ENCODE peak calls at places on chromosomes 13 and 19, in six cellular contexts. N, L, M, D, A and I are unnamed samples.

GRCh38 chr13:57865600-57866294 is 234.2 kb downstream of the PCDH17 start:
- DNase-seq in N (no peak), L (peak), M (no peak), D (no peak), A (no peak), I (no peak)

GRCh38 chr13:98606296-98606695 is 29.4 kb upstream of the STK24 start:
- DNase-seq in N (no peak), L (no peak), M (no peak), D (no peak), A (no peak), I (no peak)

GRCh38 chr13:113724016-113724758 is 34.8 kb upstream of the TMEM255B start:
- DNase-seq in N (no peak), L (no peak), M (no peak), D (no peak), A (no peak), I (no peak)

GRCh38 chr19:50387868-50388245 is 3.7 kb downstream of the POLD1 start:
- DNase-seq in N (no peak), L (no peak), M (no peak), D (no peak), A (no peak), I (no peak)

GRCh38 chr19:46303345-46303701 is 6.5 kb downstream of the HIF3A start:
- DNase-seq in N (no peak), L (no peak), M (no peak), D (no peak), A (no peak), I (no peak)

GRCh38 chr19:51372021-51372648 is 319 bp downstream of the NKG7 start:
- DNase-seq in N (no peak), L (no peak), M (no peak), D (no peak), A (no peak), I (no peak)

GRCh38 chr13:92221916-92222315 is 823.5 kb downstream of the GPC5 start:
- DNase-seq in N (no peak), L (no peak), M (no peak), D (no peak), A (no peak), I (no peak)

GRCh38 chr19:37936166-37936565 is 29.2 kb downstream of the SIPA1L3 start:
- DNase-seq in N (peak), L (no peak), M (peak), D (no peak), A (no peak), I (no peak)

GRCh38 chr19:29699861-29700260 is 15.2 kb downstream of the C19orf12 start:
- DNase-seq in N (no peak), L (no peak), M (no peak), D (no peak), A (no peak), I (no peak)

GRCh38 chr19:17778621-17779280 is 16.2 kb upstream of the B3GNT3 start:
- DNase-seq in N (no peak), L (no peak), M (no peak), D (no peak), A (no peak), I (no peak)

GRCh38 chr19:16087940-16088339 is 11.6 kb downstream of the TPM4 start:
- DNase-seq in N (no peak), L (no peak), M (no peak), D (no peak), A (no peak), I (no peak)
- TF ChIP-seq POLR2A in N (no peak), L (no peak), M (no peak), D (no peak), A (no peak), I (no peak)

DNA sequence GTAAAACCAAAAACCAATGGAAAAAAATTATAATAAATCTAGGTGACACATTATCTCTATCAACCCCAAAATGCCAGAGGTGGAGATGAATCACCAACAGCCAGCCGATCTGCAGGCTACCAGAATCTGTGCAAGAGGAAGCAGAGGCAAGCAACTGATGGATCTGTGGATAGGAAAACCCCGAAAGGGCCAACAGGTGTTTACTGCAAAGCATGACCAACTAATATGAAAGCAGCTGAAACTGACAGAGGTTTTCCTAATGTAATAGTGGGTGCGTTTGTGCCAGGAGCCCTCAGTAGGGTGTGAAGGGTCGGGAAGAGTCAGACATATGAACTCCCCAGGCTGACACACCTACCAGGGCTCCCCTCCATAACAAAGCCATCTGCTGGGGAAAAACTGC is 554.6 kb downstream of the RFC3 start:
- DNase-seq in N (no peak), L (no peak), M (no peak), D (no peak), A (no peak), I (no peak)
- TF ChIP-seq POLR2A in N (no peak), L (no peak), M (no peak), D (no peak), A (no peak), I (no peak)

DNA sequence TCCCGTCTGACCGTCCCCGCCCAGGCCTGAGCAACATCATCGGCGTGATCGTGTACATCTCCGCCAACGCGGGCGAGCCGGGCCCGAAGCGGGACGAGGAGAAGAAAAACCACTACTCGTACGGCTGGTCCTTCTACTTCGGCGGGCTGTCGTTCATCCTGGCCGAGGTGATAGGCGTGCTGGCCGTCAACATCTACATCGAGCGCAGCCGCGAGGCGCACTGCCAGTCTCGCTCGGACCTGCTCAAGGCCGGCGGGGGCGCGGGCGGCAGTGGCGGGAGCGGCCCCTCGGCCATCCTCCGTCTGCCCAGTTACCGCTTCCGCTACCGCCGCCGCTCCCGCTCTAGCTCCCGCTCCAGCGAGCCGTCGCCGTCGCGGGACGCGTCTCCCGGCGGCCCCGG is 9.4 kb upstream of the CACNG6 start:
- DNase-seq in N (no peak), L (peak), M (no peak), D (no peak), A (no peak), I (no peak)
- TF ChIP-seq POLR2A in N (no peak), L (no peak), M (no peak), D (no peak), A (no peak), I (peak)

DNA sequence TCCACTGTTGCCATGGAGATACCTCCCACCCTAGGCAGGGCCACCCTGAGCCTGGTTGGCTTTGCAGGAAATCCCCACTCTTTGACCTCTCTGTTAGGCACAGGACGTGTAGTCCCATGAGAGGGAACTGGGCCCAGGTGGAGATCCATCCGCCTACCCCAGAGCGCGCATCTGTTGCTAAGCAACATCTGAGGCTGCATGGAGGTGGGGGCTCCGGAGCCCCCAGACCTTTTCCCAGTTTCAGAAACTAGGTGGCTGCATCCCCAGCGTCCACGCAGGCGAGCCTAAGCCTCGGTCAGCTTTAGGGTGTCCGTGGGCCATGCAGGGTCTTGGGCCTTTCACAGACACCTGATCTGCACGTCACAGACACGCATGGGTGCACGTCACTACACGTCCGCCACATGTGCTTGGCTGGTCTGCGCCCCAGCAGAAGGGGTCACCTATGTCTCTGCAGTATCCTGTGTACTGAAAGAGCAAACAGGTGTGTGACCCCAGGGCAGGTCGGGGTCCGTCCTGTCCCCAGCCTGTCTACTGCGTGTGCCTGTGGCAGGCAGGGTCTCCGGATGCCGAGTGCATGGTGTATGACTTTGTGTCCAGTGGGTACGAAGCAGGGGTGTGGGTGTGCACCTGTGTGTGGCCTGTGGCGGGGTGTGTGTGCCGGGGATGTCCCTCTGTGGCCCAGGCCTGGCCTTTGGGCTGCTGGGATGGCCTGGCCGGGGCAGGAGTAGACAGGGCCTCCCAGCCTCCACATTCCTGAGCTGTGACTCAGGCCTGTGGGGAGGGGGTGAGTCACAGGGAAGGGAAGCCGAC is 4.1 kb upstream of the CIRBP start:
- DNase-seq in N (peak), L (peak), M (peak), D (peak), A (no peak), I (peak)
- TF ChIP-seq POLR2A in N (peak), L (no peak), M (no peak), D (no peak), A (no peak), I (no peak)

GRCh38 chr13:51451467-51452390 is 1.1 kb downstream of the INTS6 start:
- DNase-seq in N (peak), L (peak), M (peak), D (peak), A (peak), I (no peak)
- TF ChIP-seq POLR2A in N (peak), L (no peak), M (peak), D (no peak), A (no peak), I (no peak)

DNA sequence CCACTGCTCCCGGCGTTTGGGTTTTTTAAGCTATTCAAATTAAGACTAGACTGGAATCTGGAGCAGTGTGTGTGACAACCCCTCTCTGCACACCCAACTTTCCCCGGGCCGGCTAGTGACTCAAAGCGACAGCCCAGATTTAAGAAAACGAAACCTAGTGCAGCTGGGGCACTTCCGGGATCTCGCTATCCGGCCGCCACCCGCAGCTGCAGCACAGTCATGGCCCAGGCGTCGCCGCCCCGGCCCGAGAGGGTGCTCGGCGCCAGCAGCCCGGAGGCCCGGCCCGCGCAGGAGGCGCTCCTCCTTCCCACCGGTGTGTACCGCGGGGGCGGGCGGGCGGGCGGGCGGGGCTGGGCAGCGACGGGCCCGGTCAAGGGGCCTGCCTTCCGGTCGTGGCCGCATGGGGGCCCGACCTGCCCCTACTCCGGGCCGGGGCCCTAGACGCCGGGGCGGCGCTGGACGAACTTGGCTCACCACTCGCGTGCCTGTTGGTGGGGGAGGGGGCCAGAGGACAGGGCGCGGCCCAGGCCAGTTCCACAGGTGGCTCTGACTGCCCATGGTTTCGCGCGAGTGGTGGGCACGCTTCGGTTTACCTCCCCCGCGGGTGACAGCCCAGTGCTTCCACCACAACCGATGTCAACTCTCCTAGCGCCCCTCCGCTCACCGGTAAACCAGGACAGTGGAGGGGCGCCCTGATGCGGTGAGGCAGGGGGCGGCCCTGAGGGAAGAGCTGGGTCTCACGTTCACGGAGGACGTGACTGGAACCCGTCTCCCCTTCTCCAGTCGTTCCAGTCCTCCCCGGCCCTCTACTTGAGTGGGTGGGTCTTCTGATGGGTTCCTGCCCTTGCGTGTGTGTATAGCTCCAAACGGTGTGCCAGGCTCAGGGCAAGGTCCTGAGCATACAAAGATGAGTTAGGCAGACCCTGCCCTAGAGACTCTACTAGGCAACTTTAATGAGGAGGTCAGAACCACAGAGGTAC is at the start of gene PHF11:
- DNase-seq in N (peak), L (peak), M (peak), D (peak), A (peak), I (peak)
- TF ChIP-seq POLR2A in N (peak), L (peak), M (peak), D (no peak), A (no peak), I (peak)

GRCh38 chr19:48613852-48614435 is 932 bp downstream of the FAM83E start:
- DNase-seq in N (no peak), L (no peak), M (no peak), D (no peak), A (no peak), I (no peak)
- TF ChIP-seq POLR2A in N (no peak), L (peak), M (no peak), D (no peak), A (no peak), I (no peak)

DNA sequence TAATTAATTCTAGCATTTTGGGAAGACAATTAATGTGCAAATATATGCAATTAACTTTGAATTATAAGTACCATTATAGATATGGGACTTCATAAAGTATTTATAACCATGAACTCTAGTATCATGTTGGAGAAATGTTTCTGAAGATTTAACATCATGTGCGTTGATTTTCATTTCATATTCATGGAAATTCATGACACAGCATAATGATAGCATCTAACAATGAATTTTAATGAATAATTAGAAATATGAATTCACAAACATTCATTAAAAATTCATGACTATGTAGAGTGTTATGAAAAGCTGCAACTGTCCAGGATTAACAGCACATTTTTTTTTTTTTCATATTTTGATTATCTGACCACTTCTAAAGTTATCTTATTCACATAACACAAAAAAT is 70.1 kb upstream of the KLHL1 start:
- DNase-seq in N (no peak), L (no peak), M (no peak), D (no peak), A (no peak), I (no peak)
- TF ChIP-seq POLR2A in N (no peak), L (no peak), M (no peak), D (no peak), A (no peak), I (no peak)

GRCh38 chr19:52601025-52601973 is 31.2 kb downstream of the ZNF701 start:
- DNase-seq in N (peak), L (peak), M (peak), D (peak), A (peak), I (peak)
- TF ChIP-seq POLR2A in N (peak), L (peak), M (no peak), D (peak), A (no peak), I (peak)

DNA sequence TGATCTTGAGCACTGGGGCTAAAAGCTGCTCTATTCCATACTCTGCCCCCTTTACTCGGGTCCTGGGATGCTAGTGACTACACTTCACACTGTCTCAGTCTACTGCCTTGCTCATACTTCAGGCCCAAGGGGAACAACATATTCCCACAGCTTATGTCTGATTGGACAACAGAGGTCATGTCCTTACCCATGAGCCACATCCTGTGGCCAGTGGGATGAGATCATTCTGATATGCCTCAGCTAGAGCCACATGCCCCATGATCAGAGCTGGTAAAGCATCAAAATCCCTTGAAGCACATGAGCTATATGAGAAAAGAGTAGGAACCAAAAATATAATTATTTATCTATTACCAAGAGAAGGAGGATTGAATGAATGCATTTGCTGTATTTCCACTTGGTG is 290.1 kb upstream of the TSHZ3 start:
- DNase-seq in N (no peak), L (no peak), M (no peak), D (no peak), A (no peak), I (no peak)
- TF ChIP-seq POLR2A in N (no peak), L (no peak), M (no peak), D (no peak), A (no peak), I (no peak)